ENCODE peak calls at places on chromosomes 1 and 21, in seven cellular contexts. One of them, this sample, is unnamed.

GRCh38 chr1:17189632-17190525 is 15.0 kb upstream of the PADI1 start:
- DNase-seq in astrocyte of the hippocampus: peak
- DNase-seq in CD4-positive, alpha-beta T cell: no peak
- DNase-seq in NCI-H2107: no peak
- DNase-seq in HFF-Myc: peak
- DNase-seq in RPMI8226: no peak
- DNase-seq in upper lobe of right lung: no peak
- DNase-seq in this sample: no peak

GRCh38 chr1:246404078-246404477 is 103.0 kb downstream of the SMYD3 start:
- DNase-seq in astrocyte of the hippocampus: no peak
- DNase-seq in upper lobe of right lung: no peak
- DNase-seq in RPMI8226: peak
- DNase-seq in CD4-positive, alpha-beta T cell: no peak
- DNase-seq in NCI-H2107: no peak
- DNase-seq in HFF-Myc: peak
- DNase-seq in this sample: no peak

GRCh38 chr1:42172394-42173133 is 8.0 kb upstream of the GUCA2A start:
- DNase-seq in HFF-Myc: no peak
- DNase-seq in upper lobe of right lung: peak
- DNase-seq in NCI-H2107: no peak
- DNase-seq in RPMI8226: no peak
- DNase-seq in astrocyte of the hippocampus: no peak
- DNase-seq in CD4-positive, alpha-beta T cell: no peak
- DNase-seq in this sample: no peak

GRCh38 chr1:215004121-215004837 is 78.3 kb upstream of the KCNK2 start:
- DNase-seq in HFF-Myc: peak
- DNase-seq in astrocyte of the hippocampus: no peak
- DNase-seq in RPMI8226: no peak
- DNase-seq in CD4-positive, alpha-beta T cell: no peak
- DNase-seq in upper lobe of right lung: no peak
- DNase-seq in NCI-H2107: no peak
- DNase-seq in this sample: no peak

GRCh38 chr1:63497577-63497976 is 25.4 kb downstream of the ITGB3BP start:
- DNase-seq in upper lobe of right lung: no peak
- DNase-seq in astrocyte of the hippocampus: no peak
- DNase-seq in HFF-Myc: no peak
- DNase-seq in NCI-H2107: no peak
- DNase-seq in RPMI8226: no peak
- DNase-seq in CD4-positive, alpha-beta T cell: no peak
- DNase-seq in this sample: no peak

GRCh38 chr1:64834734-64835133 is 89.9 kb downstream of the RAVER2 start:
- DNase-seq in astrocyte of the hippocampus: peak
- DNase-seq in NCI-H2107: no peak
- DNase-seq in HFF-Myc: no peak
- DNase-seq in CD4-positive, alpha-beta T cell: no peak
- DNase-seq in RPMI8226: no peak
- DNase-seq in upper lobe of right lung: no peak
- DNase-seq in this sample: no peak

GRCh38 chr1:88061106-88061829 is 622.8 kb upstream of the PKN2 start:
- DNase-seq in NCI-H2107: no peak
- DNase-seq in astrocyte of the hippocampus: peak
- DNase-seq in HFF-Myc: peak
- DNase-seq in upper lobe of right lung: no peak
- DNase-seq in RPMI8226: peak
- DNase-seq in CD4-positive, alpha-beta T cell: no peak
- DNase-seq in this sample: peak

GRCh38 chr1:65317866-65318653 is 8.7 kb downstream of the DNAJC6 start:
- DNase-seq in NCI-H2107: no peak
- DNase-seq in upper lobe of right lung: no peak
- DNase-seq in HFF-Myc: no peak
- DNase-seq in RPMI8226: no peak
- DNase-seq in astrocyte of the hippocampus: no peak
- DNase-seq in CD4-positive, alpha-beta T cell: no peak
- DNase-seq in this sample: no peak

GRCh38 chr21:29449306-29449940 is 150.7 kb downstream of the BACH1 start:
- DNase-seq in RPMI8226: no peak
- DNase-seq in NCI-H2107: no peak
- DNase-seq in HFF-Myc: no peak
- DNase-seq in CD4-positive, alpha-beta T cell: no peak
- DNase-seq in astrocyte of the hippocampus: no peak
- DNase-seq in upper lobe of right lung: no peak
- DNase-seq in this sample: no peak

GRCh38 chr1:150973826-150974579 is 632 bp downstream of the CERS2 start:
- DNase-seq in CD4-positive, alpha-beta T cell: peak
- DNase-seq in RPMI8226: peak
- DNase-seq in astrocyte of the hippocampus: peak
- DNase-seq in HFF-Myc: no peak
- DNase-seq in NCI-H2107: no peak
- DNase-seq in upper lobe of right lung: peak
- DNase-seq in this sample: no peak

GRCh38 chr21:41548781-41549180 is 40.8 kb upstream of the TMPRSS2 start:
- DNase-seq in upper lobe of right lung: no peak
- DNase-seq in NCI-H2107: peak
- DNase-seq in HFF-Myc: no peak
- DNase-seq in RPMI8226: no peak
- DNase-seq in astrocyte of the hippocampus: peak
- DNase-seq in CD4-positive, alpha-beta T cell: no peak
- DNase-seq in this sample: no peak

GRCh38 chr1:156090822-156091188 is 8.5 kb upstream of the MEX3A start:
- DNase-seq in astrocyte of the hippocampus: peak
- DNase-seq in HFF-Myc: no peak
- DNase-seq in RPMI8226: peak
- DNase-seq in CD4-positive, alpha-beta T cell: peak
- DNase-seq in NCI-H2107: peak
- DNase-seq in upper lobe of right lung: peak
- DNase-seq in this sample: peak

GRCh38 chr1:70411360-70411844 is 334 bp downstream of the CTH start:
- DNase-seq in CD4-positive, alpha-beta T cell: no peak
- DNase-seq in RPMI8226: no peak
- DNase-seq in upper lobe of right lung: no peak
- DNase-seq in astrocyte of the hippocampus: no peak
- DNase-seq in HFF-Myc: peak
- DNase-seq in NCI-H2107: no peak
- DNase-seq in this sample: no peak

GRCh38 chr1:23539698-23540266 is 8.7 kb upstream of the E2F2 start:
- DNase-seq in RPMI8226: peak
- DNase-seq in astrocyte of the hippocampus: peak
- DNase-seq in HFF-Myc: peak
- DNase-seq in NCI-H2107: peak
- DNase-seq in upper lobe of right lung: peak
- DNase-seq in CD4-positive, alpha-beta T cell: peak
- DNase-seq in this sample: peak

GRCh38 chr1:230633469-230633868 is 8.8 kb upstream of the COG2 start:
- DNase-seq in astrocyte of the hippocampus: no peak
- DNase-seq in upper lobe of right lung: no peak
- DNase-seq in NCI-H2107: no peak
- DNase-seq in RPMI8226: no peak
- DNase-seq in CD4-positive, alpha-beta T cell: no peak
- DNase-seq in HFF-Myc: no peak
- DNase-seq in this sample: no peak

GRCh38 chr1:80023366-80023765 is 1016.8 kb upstream of the ADGRL4 start:
- DNase-seq in RPMI8226: no peak
- DNase-seq in NCI-H2107: no peak
- DNase-seq in astrocyte of the hippocampus: no peak
- DNase-seq in upper lobe of right lung: no peak
- DNase-seq in CD4-positive, alpha-beta T cell: no peak
- DNase-seq in HFF-Myc: no peak
- DNase-seq in this sample: no peak

GRCh38 chr1:117237701-117238413 is 27.1 kb upstream of the VTCN1 start:
- DNase-seq in upper lobe of right lung: no peak
- DNase-seq in HFF-Myc: peak
- DNase-seq in CD4-positive, alpha-beta T cell: no peak
- DNase-seq in RPMI8226: no peak
- DNase-seq in NCI-H2107: no peak
- DNase-seq in astrocyte of the hippocampus: peak
- DNase-seq in this sample: no peak

GRCh38 chr1:37478451-37478871 is 4.1 kb downstream of the ZC3H12A start:
- DNase-seq in HFF-Myc: no peak
- DNase-seq in CD4-positive, alpha-beta T cell: peak
- DNase-seq in astrocyte of the hippocampus: no peak
- DNase-seq in NCI-H2107: no peak
- DNase-seq in RPMI8226: no peak
- DNase-seq in upper lobe of right lung: no peak
- DNase-seq in this sample: no peak

GRCh38 chr1:3500265-3500835 is 45.9 kb downstream of the ARHGEF16 start:
- DNase-seq in NCI-H2107: no peak
- DNase-seq in astrocyte of the hippocampus: no peak
- DNase-seq in CD4-positive, alpha-beta T cell: no peak
- DNase-seq in HFF-Myc: no peak
- DNase-seq in upper lobe of right lung: no peak
- DNase-seq in RPMI8226: no peak
- DNase-seq in this sample: no peak

GRCh38 chr21:44940116-44940631 is 345 bp downstream of the SLX9 start:
- DNase-seq in astrocyte of the hippocampus: no peak
- DNase-seq in RPMI8226: peak
- DNase-seq in CD4-positive, alpha-beta T cell: no peak
- DNase-seq in upper lobe of right lung: no peak
- DNase-seq in HFF-Myc: no peak
- DNase-seq in NCI-H2107: no peak
- DNase-seq in this sample: no peak

GRCh38 chr21:44424608-44425306 is 30.6 kb upstream of the LRRC3 start:
- DNase-seq in RPMI8226: no peak
- DNase-seq in astrocyte of the hippocampus: no peak
- DNase-seq in NCI-H2107: no peak
- DNase-seq in upper lobe of right lung: peak
- DNase-seq in CD4-positive, alpha-beta T cell: no peak
- DNase-seq in HFF-Myc: no peak
- DNase-seq in this sample: peak

GRCh38 chr1:3857791-3858129 is 484 bp downstream of the DFFB start:
- DNase-seq in HFF-Myc: no peak
- DNase-seq in upper lobe of right lung: no peak
- DNase-seq in RPMI8226: no peak
- DNase-seq in NCI-H2107: no peak
- DNase-seq in CD4-positive, alpha-beta T cell: no peak
- DNase-seq in astrocyte of the hippocampus: no peak
- DNase-seq in this sample: no peak

GRCh38 chr1:222347627-222348026 is 200.3 kb downstream of the HHIPL2 start:
- DNase-seq in NCI-H2107: no peak
- DNase-seq in RPMI8226: no peak
- DNase-seq in HFF-Myc: no peak
- DNase-seq in CD4-positive, alpha-beta T cell: no peak
- DNase-seq in upper lobe of right lung: no peak
- DNase-seq in astrocyte of the hippocampus: no peak
- DNase-seq in this sample: no peak

GRCh38 chr1:32263744-32264143 is 12.7 kb downstream of the LCK start:
- DNase-seq in RPMI8226: no peak
- DNase-seq in NCI-H2107: no peak
- DNase-seq in CD4-positive, alpha-beta T cell: no peak
- DNase-seq in astrocyte of the hippocampus: no peak
- DNase-seq in HFF-Myc: no peak
- DNase-seq in upper lobe of right lung: no peak
- DNase-seq in this sample: no peak

GRCh38 chr1:25695991-25696330 is 79.4 kb downstream of the MAN1C1 start:
- DNase-seq in CD4-positive, alpha-beta T cell: no peak
- DNase-seq in upper lobe of right lung: no peak
- DNase-seq in RPMI8226: no peak
- DNase-seq in astrocyte of the hippocampus: peak
- DNase-seq in HFF-Myc: no peak
- DNase-seq in NCI-H2107: no peak
- DNase-seq in this sample: no peak

GRCh38 chr1:178702141-178702540 is 22.9 kb upstream of the RALGPS2 start:
- DNase-seq in astrocyte of the hippocampus: no peak
- DNase-seq in upper lobe of right lung: no peak
- DNase-seq in RPMI8226: no peak
- DNase-seq in CD4-positive, alpha-beta T cell: no peak
- DNase-seq in HFF-Myc: no peak
- DNase-seq in NCI-H2107: no peak
- DNase-seq in this sample: no peak

GRCh38 chr1:81920245-81920740 is 119.6 kb downstream of the ADGRL2 start:
- DNase-seq in upper lobe of right lung: no peak
- DNase-seq in CD4-positive, alpha-beta T cell: no peak
- DNase-seq in RPMI8226: no peak
- DNase-seq in NCI-H2107: no peak
- DNase-seq in astrocyte of the hippocampus: peak
- DNase-seq in HFF-Myc: peak
- DNase-seq in this sample: peak

GRCh38 chr1:156052862-156053769 is 482 bp downstream of the UBQLN4 start:
- DNase-seq in upper lobe of right lung: peak
- DNase-seq in astrocyte of the hippocampus: peak
- DNase-seq in HFF-Myc: peak
- DNase-seq in NCI-H2107: no peak
- DNase-seq in RPMI8226: peak
- DNase-seq in CD4-positive, alpha-beta T cell: peak
- DNase-seq in this sample: peak

GRCh38 chr1:88610687-88611086 is 73.4 kb upstream of the PKN2 start:
- DNase-seq in RPMI8226: no peak
- DNase-seq in HFF-Myc: no peak
- DNase-seq in upper lobe of right lung: no peak
- DNase-seq in NCI-H2107: no peak
- DNase-seq in CD4-positive, alpha-beta T cell: no peak
- DNase-seq in astrocyte of the hippocampus: no peak
- DNase-seq in this sample: no peak

GRCh38 chr1:186008920-186009737 is 274.9 kb downstream of the HMCN1 start:
- DNase-seq in NCI-H2107: no peak
- DNase-seq in CD4-positive, alpha-beta T cell: no peak
- DNase-seq in HFF-Myc: no peak
- DNase-seq in RPMI8226: no peak
- DNase-seq in upper lobe of right lung: no peak
- DNase-seq in astrocyte of the hippocampus: peak
- DNase-seq in this sample: peak

GRCh38 chr1:183191833-183192232 is 5.8 kb downstream of the LAMC2 start:
- DNase-seq in HFF-Myc: peak
- DNase-seq in astrocyte of the hippocampus: peak
- DNase-seq in NCI-H2107: no peak
- DNase-seq in CD4-positive, alpha-beta T cell: no peak
- DNase-seq in upper lobe of right lung: no peak
- DNase-seq in RPMI8226: no peak
- DNase-seq in this sample: no peak

GRCh38 chr1:234926574-234927311 is 201.9 kb downstream of the TOMM20 start:
- DNase-seq in CD4-positive, alpha-beta T cell: no peak
- DNase-seq in astrocyte of the hippocampus: no peak
- DNase-seq in NCI-H2107: no peak
- DNase-seq in HFF-Myc: no peak
- DNase-seq in RPMI8226: peak
- DNase-seq in upper lobe of right lung: no peak
- DNase-seq in this sample: no peak

GRCh38 chr1:153968400-153968799 is 698 bp downstream of the CREB3L4 start:
- DNase-seq in RPMI8226: no peak
- DNase-seq in NCI-H2107: no peak
- DNase-seq in HFF-Myc: no peak
- DNase-seq in upper lobe of right lung: no peak
- DNase-seq in CD4-positive, alpha-beta T cell: no peak
- DNase-seq in astrocyte of the hippocampus: no peak
- DNase-seq in this sample: no peak

GRCh38 chr1:192461684-192462083 is 113.9 kb upstream of the RGS1 start:
- DNase-seq in RPMI8226: no peak
- DNase-seq in HFF-Myc: no peak
- DNase-seq in upper lobe of right lung: no peak
- DNase-seq in CD4-positive, alpha-beta T cell: no peak
- DNase-seq in astrocyte of the hippocampus: no peak
- DNase-seq in NCI-H2107: no peak
- DNase-seq in this sample: no peak

GRCh38 chr1:1618396-1619068 is 3.2 kb downstream of the MIB2 start:
- DNase-seq in RPMI8226: no peak
- DNase-seq in astrocyte of the hippocampus: no peak
- DNase-seq in NCI-H2107: no peak
- DNase-seq in CD4-positive, alpha-beta T cell: no peak
- DNase-seq in HFF-Myc: no peak
- DNase-seq in upper lobe of right lung: no peak
- DNase-seq in this sample: no peak

GRCh38 chr21:45921917-45922316 is 59.7 kb upstream of the COL6A1 start:
- DNase-seq in astrocyte of the hippocampus: no peak
- DNase-seq in HFF-Myc: no peak
- DNase-seq in RPMI8226: no peak
- DNase-seq in CD4-positive, alpha-beta T cell: no peak
- DNase-seq in NCI-H2107: no peak
- DNase-seq in upper lobe of right lung: no peak
- DNase-seq in this sample: no peak

GRCh38 chr1:20988030-20988825 is 188.5 kb downstream of the EIF4G3 start:
- DNase-seq in HFF-Myc: peak
- DNase-seq in NCI-H2107: no peak
- DNase-seq in RPMI8226: no peak
- DNase-seq in upper lobe of right lung: no peak
- DNase-seq in CD4-positive, alpha-beta T cell: no peak
- DNase-seq in astrocyte of the hippocampus: no peak
- DNase-seq in this sample: no peak

GRCh38 chr1:107139833-107140702 is 771 bp upstream of the NTNG1 start:
- DNase-seq in upper lobe of right lung: peak
- DNase-seq in astrocyte of the hippocampus: peak
- DNase-seq in RPMI8226: peak
- DNase-seq in HFF-Myc: no peak
- DNase-seq in CD4-positive, alpha-beta T cell: no peak
- DNase-seq in NCI-H2107: no peak
- DNase-seq in this sample: peak